ENCODE peak calls at places on chromosomes 4 and X, in six cellular contexts. Z is tibial nerve; T is effector memory CD4-positive, alpha-beta T cell; U is aorta; K is lung; E is heart right ventricle. W is an unnamed sample.

GRCh38 chr4:7773401-7774187 is 166.1 kb downstream of the AFAP1 start:
- DNase-seq in E (no peak), K (no peak), Z (no peak), U (no peak), T (no peak), W (no peak)

GRCh38 chr4:185265942-185266341 is 56.5 kb downstream of the SNX25 start:
- DNase-seq in U (no peak), E (no peak), Z (no peak), K (no peak), T (no peak), W (no peak)

GRCh38 chrX:144616317-144616716 is 631.0 kb upstream of the SPANXN1 start:
- DNase-seq in U (no peak), K (no peak), T (no peak), E (no peak), Z (no peak), W (no peak)

GRCh38 chr4:53510981-53511380 is 80.3 kb downstream of the LNX1 start:
- DNase-seq in E (no peak), T (no peak), U (no peak), Z (no peak), K (no peak), W (no peak)

GRCh38 chr4:76579596-76580375 is 144.8 kb downstream of the SHROOM3 start:
- DNase-seq in U (no peak), Z (no peak), T (no peak), E (no peak), K (no peak), W (no peak)

GRCh38 chr4:154559141-154559841 is 3.5 kb upstream of the FGB start:
- DNase-seq in U (no peak), Z (no peak), K (no peak), E (no peak), T (no peak), W (peak; percentile 15)

GRCh38 chr4:165325732-165326512 is 1.5 kb upstream of the MSMO1 start:
- DNase-seq in E (no peak), Z (no peak), T (no peak), K (no peak), U (no peak), W (peak; percentile 68)

GRCh38 chrX:144681501-144681900 is 565.8 kb upstream of the SPANXN1 start:
- DNase-seq in Z (no peak), E (no peak), U (no peak), K (no peak), T (no peak), W (no peak)

GRCh38 chr4:129342820-129343219 is 246.9 kb downstream of the C4orf33 start:
- DNase-seq in E (no peak), Z (no peak), U (no peak), T (no peak), K (no peak), W (no peak)

GRCh38 chr4:53273726-53274125 is 92.1 kb downstream of the SCFD2 start:
- DNase-seq in U (no peak), K (no peak), Z (no peak), E (no peak), T (no peak), W (no peak)

GRCh38 chrX:119757979-119758681 is at the start of gene SOWAHD:
- DNase-seq in T (no peak), U (peak; percentile 69), E (no peak), Z (no peak), K (no peak), W (no peak)

GRCh38 chr4:73864365-73864764 is 4.8 kb upstream of the CXCL1 start:
- DNase-seq in K (no peak), Z (no peak), U (no peak), T (no peak), E (no peak), W (no peak)

GRCh38 chrX:107766470-107767140 is 9.0 kb downstream of the TSC22D3 start:
- DNase-seq in Z (peak; percentile 42), T (no peak), U (no peak), E (no peak), K (no peak), W (no peak)

GRCh38 chr4:122758033-122758432 is 25.5 kb downstream of the BBS12 start:
- DNase-seq in T (no peak), K (no peak), E (no peak), U (no peak), Z (no peak), W (no peak)

GRCh38 chr4:173531085-173531965 is 1.3 kb upstream of the HAND2 start:
- DNase-seq in U (peak; percentile 56), T (no peak), K (no peak), Z (no peak), E (peak; percentile 70), W (no peak)

GRCh38 chr4:74397748-74398426 is 32.9 kb downstream of the EREG start:
- DNase-seq in T (no peak), E (no peak), Z (no peak), K (no peak), U (no peak), W (no peak)

GRCh38 chr4:14446311-14446710 is 556.0 kb upstream of the CPEB2 start:
- DNase-seq in E (no peak), T (no peak), K (no peak), U (no peak), Z (no peak), W (no peak)

GRCh38 chrX:124028177-124028576 is 66.7 kb downstream of the STAG2 start:
- DNase-seq in E (no peak), K (no peak), T (no peak), U (no peak), Z (no peak), W (peak; percentile 11)

GRCh38 chr4:139018971-139019758 is 3.6 kb downstream of the NOCT start:
- DNase-seq in E (no peak), U (no peak), Z (no peak), T (no peak), K (no peak), W (peak; percentile 34)

GRCh38 chrX:22037225-22037624 is 5.1 kb downstream of the PHEX start:
- DNase-seq in Z (no peak), T (no peak), U (no peak), E (no peak), K (no peak), W (no peak)

DNA sequence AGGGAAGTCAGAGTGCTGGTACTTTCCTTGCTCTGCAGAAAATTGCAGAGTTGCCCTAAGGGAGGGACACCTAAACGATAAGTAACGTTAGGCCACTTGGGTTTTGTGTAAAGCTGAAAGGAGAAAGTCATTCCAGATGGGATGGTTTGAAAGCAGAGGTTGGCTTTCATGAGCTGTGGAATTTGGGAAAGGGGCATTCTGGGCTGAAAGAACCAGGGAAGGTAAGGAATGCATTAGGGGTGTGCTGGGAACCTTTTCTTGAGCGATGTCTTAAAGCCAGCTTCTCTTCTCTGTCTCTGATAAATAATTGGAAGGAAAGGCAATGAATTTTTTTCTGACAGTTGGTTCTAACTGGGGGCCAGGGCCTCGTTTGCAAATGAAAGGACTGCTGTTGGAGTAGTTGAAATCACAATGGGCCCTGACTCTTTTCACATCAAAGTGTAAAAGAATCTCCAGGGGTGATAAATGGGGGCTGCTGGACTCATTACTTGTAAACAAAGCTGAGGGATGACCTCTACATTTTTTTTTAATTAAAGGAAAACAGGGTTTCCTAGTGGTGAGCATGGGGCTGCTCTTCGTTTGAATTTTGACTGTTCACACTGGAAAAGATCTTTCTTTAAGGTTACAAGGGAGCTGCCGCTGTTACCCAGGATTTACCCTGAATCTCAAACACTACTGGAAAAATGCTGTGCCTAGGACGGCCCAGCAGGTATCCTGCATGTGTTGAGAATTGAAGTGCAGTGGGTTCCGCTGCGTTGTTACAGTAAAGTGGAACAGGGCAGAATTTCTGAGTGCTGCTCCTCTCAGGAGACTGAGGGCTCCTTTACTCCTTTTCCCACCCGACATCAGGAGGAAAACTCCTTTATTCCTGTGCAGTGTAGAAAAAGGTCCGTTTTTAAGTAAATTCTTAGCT is 25.0 kb downstream of the AFF1 start:
- DNase-seq in Z (no peak), U (no peak), E (no peak), T (no peak), K (no peak), W (no peak)
- H3K4me1 ChIP-seq in Z (no peaks in the 10 kb centered on the region), U (peaks cover 9% of the 10 kb centered on the region), E (peaks cover 40% of the 10 kb centered on the region), T (no peaks in the 10 kb centered on the region), K (peaks cover 7% of the 10 kb centered on the region), W (peaks cover 26% of the 10 kb centered on the region)

DNA sequence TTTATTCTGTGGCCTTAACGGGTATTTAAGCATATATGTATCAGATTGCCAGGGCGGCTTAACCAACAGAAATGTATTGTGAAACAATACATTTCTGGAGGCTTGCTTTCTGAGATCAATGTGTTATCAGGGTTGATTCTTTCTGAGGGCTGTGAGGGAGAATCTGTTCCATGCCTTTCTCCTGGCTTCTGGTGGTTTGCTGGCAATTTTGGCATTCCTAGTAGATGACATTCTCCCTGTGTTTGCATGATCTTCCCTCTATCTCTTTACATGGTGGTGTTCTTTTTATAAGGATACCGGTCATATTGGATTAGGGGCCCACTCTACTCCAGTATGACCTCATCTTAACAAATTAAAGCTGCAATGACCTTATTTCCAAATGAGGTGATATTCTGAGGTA is 16.9 kb upstream of the CEP135 start:
- DNase-seq in E (no peak), K (no peak), T (no peak), Z (no peak), U (no peak), W (no peak)
- H3K9me3 ChIP-seq in E (peaks cover 61% of the 10 kb centered on the region), K (no peaks in the 10 kb centered on the region), T (peaks cover 3% of the 10 kb centered on the region), Z (peaks cover 7% of the 10 kb centered on the region), U (no peaks in the 10 kb centered on the region), W (no peaks in the 10 kb centered on the region)

DNA sequence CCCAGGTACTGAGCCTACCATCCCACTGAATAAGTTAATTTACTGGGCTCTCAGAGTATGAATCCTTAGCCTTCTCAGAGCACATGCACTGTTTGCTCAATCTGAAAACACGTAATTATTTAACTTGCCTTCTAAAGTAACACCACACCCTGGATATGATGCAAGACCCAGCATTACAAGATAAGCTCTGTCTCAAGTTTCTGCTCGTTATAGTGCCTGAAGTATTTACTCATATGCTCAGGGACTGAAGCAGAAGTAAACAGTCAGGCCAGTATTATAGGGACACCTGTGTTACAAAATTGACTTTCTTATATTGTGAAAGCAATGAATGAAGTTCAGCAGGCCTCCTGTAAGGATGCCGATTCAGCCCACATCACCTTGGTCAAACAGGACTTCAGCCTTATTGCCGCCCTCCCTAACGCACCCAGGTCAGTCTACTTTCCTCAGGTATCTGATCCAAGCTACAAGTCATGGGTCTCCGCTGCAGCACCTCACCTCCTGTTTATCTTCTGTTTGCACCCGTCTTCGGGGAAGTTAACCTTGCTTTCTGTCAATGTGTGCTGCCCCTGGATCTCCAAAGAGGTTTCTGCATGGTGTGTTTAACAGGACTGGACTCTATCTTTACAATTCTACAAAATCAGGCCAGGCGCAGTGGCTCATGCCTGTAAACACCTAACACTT is 42.9 kb upstream of the KLF3 start:
- DNase-seq in U (no peak), Z (peak; percentile 65), T (no peak), K (peak; percentile 76), E (no peak), W (no peak)
- H3K4me1 ChIP-seq in U (no peaks in the 10 kb centered on the region), Z (no peaks in the 10 kb centered on the region), T (no peaks in the 10 kb centered on the region), K (peaks cover 5% of the 10 kb centered on the region), E (no peaks in the 10 kb centered on the region), W (no peaks in the 10 kb centered on the region)

GRCh38 chrX:135893294-135893817 is at the start of the genes CT45A10 and SAGE1:
- DNase-seq in E (no peak), K (no peak), U (no peak), T (no peak), Z (no peak), W (no peak)

GRCh38 chrX:135890087-135890585 is 3.1 kb downstream of the CT45A10 start:
- DNase-seq in Z (no peak), U (no peak), T (no peak), K (no peak), E (no peak), W (no peak)

DNA sequence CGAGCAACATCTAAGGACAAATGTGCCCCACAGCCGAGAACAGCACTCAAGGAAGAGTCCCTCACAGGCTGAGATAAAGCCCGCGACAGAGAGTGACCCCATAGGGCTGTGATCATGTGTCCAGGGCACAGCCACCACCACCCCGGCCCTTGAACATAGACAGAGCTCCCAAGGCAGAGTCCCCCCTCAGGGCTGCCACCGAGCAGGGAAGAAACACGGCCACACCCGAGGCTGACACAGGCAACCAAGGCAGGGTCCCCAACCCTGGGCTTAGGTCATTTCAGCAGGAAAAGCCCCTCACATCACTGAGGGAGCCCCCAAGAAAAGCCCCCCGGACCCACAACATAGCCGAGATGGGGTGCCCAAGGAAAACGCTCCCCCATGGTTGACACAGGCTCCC is 463 bp downstream of the CT45A10 start:
- DNase-seq in T (no peak), E (no peak), Z (no peak), U (no peak), K (no peak), W (no peak)
- H3K9me3 ChIP-seq in T (no peaks in the 10 kb centered on the region), E (no peaks in the 10 kb centered on the region), Z (no peaks in the 10 kb centered on the region), U (no peaks in the 10 kb centered on the region), K (no peaks in the 10 kb centered on the region), W (no peaks in the 10 kb centered on the region)